ENCODE peak calls at places on chromosomes 16 and 17, in six cellular contexts. X is stimulated activated CD8-positive, alpha-beta memory T cell treated with anti-CD3 and anti-CD28 coated beads, Interleukin-12 subunit alpha, Interleukin-12 subunit beta, amount 100 ng/mL, for 4 hours; R is NCI-H1417; W is activated CD8-positive, alpha-beta memory T cell treated with anti-CD3 and anti-CD28 coated beads for 1 hour; B is hepatic stellate cell; N is cardiac fibroblast. H is an unnamed sample.

GRCh38 chr17:72233981-72234380 is 113.2 kb downstream of the SOX9 start:
- DNase-seq in X (no peak), R (no peak), W (no peak), B (no peak), N (no peak), H (no peak)

GRCh38 chr16:73813523-73813922 is 483.1 kb upstream of the PSMD7 start:
- DNase-seq in X (no peak), R (no peak), W (no peak), B (no peak), N (no peak), H (no peak)

GRCh38 chr17:55334285-55334684 is 69.5 kb downstream of the HLF start:
- DNase-seq in X (no peak), R (no peak), W (no peak), B (no peak), N (peak), H (no peak)

GRCh38 chr16:89119161-89119621 is 25.5 kb downstream of the ACSF3 start:
- DNase-seq in X (no peak), R (peak), W (no peak), B (no peak), N (no peak), H (no peak)

GRCh38 chr16:84724619-84725307 is 25.0 kb downstream of the USP10 start:
- DNase-seq in X (no peak), R (no peak), W (no peak), B (no peak), N (no peak), H (no peak)

GRCh38 chr17:81481011-81481799 is 31.4 kb downstream of the ACTG1 start:
- DNase-seq in X (peak), R (peak), W (peak), B (peak), N (peak), H (peak)

GRCh38 chr17:55433629-55434422 is 12.2 kb upstream of the MMD start:
- DNase-seq in X (no peak), R (no peak), W (no peak), B (peak), N (peak), H (no peak)

GRCh38 chr16:72961863-72962262 is 86.1 kb downstream of the ZFHX3 start:
- DNase-seq in X (no peak), R (no peak), W (no peak), B (no peak), N (no peak), H (no peak)

GRCh38 chr17:80949451-80950421 is 41.9 kb upstream of the CHMP6 start:
- DNase-seq in X (no peak), R (no peak), W (no peak), B (no peak), N (no peak), H (peak)

GRCh38 chr17:76014100-76014924 is 12.8 kb downstream of the EVPL start:
- DNase-seq in X (peak), R (peak), W (peak), B (peak), N (peak), H (peak)

H was measured in retina.